ENCODE peak calls at places on chromosomes 3 and 15, in four cellular contexts. One of them, this sample, is unnamed.

GRCh38 chr15:60582370-60583036 is 103.6 kb upstream of the ICE2 start:
- DNase-seq in H1: no peak
- DNase-seq in K562: no peak
- DNase-seq in HepG2: peak
- DNase-seq in this sample: no peak

GRCh38 chr3:12461097-12461649 is 23.1 kb upstream of the TSEN2 start:
- DNase-seq in HepG2: no peak
- DNase-seq in K562: no peak
- DNase-seq in H1: no peak
- DNase-seq in this sample: no peak

GRCh38 chr3:181695661-181696491 is 15.8 kb upstream of the SOX2 start:
- DNase-seq in K562: no peak
- DNase-seq in H1: peak
- DNase-seq in HepG2: no peak
- DNase-seq in this sample: no peak

GRCh38 chr3:83093222-83093572 is 1331.8 kb upstream of the GBE1 start:
- DNase-seq in K562: no peak
- DNase-seq in HepG2: no peak
- DNase-seq in H1: no peak
- DNase-seq in this sample: no peak

GRCh38 chr15:92541197-92542190 is 114.1 kb downstream of the FAM174B start:
- DNase-seq in H1: peak
- DNase-seq in K562: no peak
- DNase-seq in HepG2: no peak
- DNase-seq in this sample: no peak

GRCh38 chr3:112101946-112102345 is 15.8 kb downstream of the C3orf52 start:
- DNase-seq in K562: no peak
- DNase-seq in H1: no peak
- DNase-seq in HepG2: no peak
- DNase-seq in this sample: no peak

GRCh38 chr3:18308096-18308495 is 117.0 kb downstream of the SATB1 start:
- DNase-seq in HepG2: no peak
- DNase-seq in H1: no peak
- DNase-seq in K562: no peak
- DNase-seq in this sample: no peak

GRCh38 chr3:115706311-115706829 is 83.1 kb downstream of the GAP43 start:
- DNase-seq in K562: no peak
- DNase-seq in H1: no peak
- DNase-seq in HepG2: peak
- DNase-seq in this sample: no peak

GRCh38 chr3:48268381-48268935 is 27.6 kb downstream of the ZNF589 start:
- DNase-seq in K562: no peak
- DNase-seq in HepG2: no peak
- DNase-seq in H1: no peak
- DNase-seq in this sample: peak

GRCh38 chr3:140508545-140508944 is 169.3 kb upstream of the TRIM42 start:
- DNase-seq in H1: no peak
- DNase-seq in K562: no peak
- DNase-seq in HepG2: no peak
- DNase-seq in this sample: no peak

GRCh38 chr3:140505876-140506275 is 172.0 kb upstream of the TRIM42 start:
- DNase-seq in H1: no peak
- DNase-seq in HepG2: no peak
- DNase-seq in K562: no peak
- DNase-seq in this sample: no peak

GRCh38 chr3:140501770-140502364 is 176.0 kb upstream of the TRIM42 start:
- DNase-seq in H1: no peak
- DNase-seq in K562: no peak
- DNase-seq in HepG2: no peak
- DNase-seq in this sample: no peak

GRCh38 chr3:140501054-140501769 is 176.7 kb upstream of the TRIM42 start:
- DNase-seq in HepG2: no peak
- DNase-seq in K562: no peak
- DNase-seq in H1: no peak
- DNase-seq in this sample: no peak

DNA sequence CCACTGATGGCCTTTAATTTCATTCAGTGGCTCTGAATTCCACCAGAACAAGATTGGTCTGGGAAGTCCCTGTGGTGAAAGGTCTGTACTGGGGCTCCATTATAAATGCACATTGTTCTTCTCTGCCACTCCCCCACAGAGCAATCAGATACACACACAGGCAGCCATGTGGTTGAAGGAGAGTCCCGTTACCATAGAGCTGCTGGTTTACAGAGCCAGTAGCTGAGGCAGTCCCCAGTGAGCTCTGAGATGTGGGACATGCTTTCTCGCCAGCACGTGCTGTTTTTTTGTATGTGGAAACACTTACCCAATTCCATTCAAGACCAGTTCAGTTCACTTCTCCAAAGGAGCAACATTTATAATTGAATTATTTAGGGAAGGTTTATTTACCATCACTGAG is 172.6 kb upstream of the TRIM42 start:
- DNase-seq in HepG2: no peak
- DNase-seq in K562: no peak
- DNase-seq in H1: no peak
- DNase-seq in this sample: peak
- TF ChIP-seq ATF2 in HepG2: no peak
- TF ChIP-seq ATF2 in K562: no peak
- TF ChIP-seq ATF2 in H1: no peak
- TF ChIP-seq ATF2 in this sample: no peak

DNA sequence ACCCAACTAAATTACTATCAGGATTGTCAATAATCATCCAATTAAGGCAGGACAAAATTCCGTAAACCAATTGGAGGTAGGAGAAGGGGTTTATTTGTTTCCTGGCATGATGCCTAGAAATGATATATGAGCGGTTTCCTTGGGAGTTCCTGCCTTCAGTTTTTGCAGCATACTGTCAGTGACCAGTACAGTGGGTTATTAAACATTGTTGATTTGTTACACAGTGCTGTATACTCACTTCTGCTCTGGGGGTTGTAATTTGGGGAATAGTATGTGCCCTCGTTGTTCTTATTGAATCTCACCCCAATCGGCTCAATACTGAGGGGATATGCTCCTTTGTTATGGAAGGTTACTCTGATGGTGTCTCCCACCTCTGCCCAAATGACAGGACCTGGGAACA is 22.2 kb downstream of the CP start:
- DNase-seq in K562: no peak
- DNase-seq in H1: no peak
- DNase-seq in HepG2: no peak
- DNase-seq in this sample: no peak
- H3K4me3 ChIP-seq in K562: no peak
- H3K4me3 ChIP-seq in H1: no peak
- H3K4me3 ChIP-seq in HepG2: no peak
- H3K4me3 ChIP-seq in this sample: no peak

DNA sequence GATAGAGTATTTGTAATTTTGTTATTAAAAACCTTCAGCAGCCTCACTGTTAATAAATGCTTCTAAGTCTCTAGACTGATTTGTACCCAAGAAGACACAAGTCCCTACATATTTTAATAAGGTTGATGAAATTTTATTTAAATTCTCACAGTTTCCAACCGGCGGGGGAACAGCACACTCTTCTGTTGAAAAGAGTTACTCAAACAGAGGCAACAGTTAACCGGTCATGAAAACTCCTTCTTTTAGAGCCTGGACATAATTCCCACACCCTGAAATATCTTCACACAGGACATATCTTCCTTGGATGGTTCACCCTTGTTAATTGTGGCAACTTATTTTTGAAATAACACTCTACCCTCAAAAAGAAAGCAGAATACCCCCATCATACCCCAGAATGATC is 278.8 kb downstream of the FOXP1 start:
- DNase-seq in K562: no peak
- DNase-seq in HepG2: peak
- DNase-seq in H1: no peak
- DNase-seq in this sample: no peak
- TF ChIP-seq ATF2 in K562: no peak
- TF ChIP-seq ATF2 in HepG2: no peak
- TF ChIP-seq ATF2 in H1: no peak
- TF ChIP-seq ATF2 in this sample: no peak

DNA sequence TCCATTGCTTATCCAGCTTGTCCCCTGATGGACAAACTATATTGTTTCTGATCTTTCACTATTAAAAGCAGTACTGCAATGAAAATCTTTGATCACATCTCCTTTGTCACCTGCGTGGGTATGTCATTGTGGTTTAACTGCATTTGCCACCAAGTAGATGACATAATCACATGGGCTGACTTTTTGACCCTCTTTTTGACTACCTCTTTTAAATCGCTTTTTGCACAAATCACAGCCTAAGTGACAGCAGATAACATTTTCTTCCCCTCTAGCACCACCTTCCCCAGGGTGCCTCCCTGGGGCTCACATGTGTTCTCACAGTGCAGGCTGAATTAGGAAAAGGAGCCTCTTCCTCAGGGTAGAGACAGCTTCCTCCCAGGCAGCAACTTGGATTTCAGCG is 1.1 kb upstream of the RBP1 start:
- DNase-seq in HepG2: no peak
- DNase-seq in H1: no peak
- DNase-seq in K562: no peak
- DNase-seq in this sample: no peak
- H3K4me3 ChIP-seq in HepG2: peak
- H3K4me3 ChIP-seq in H1: no peak
- H3K4me3 ChIP-seq in K562: no peak
- H3K4me3 ChIP-seq in this sample: no peak

GRCh38 chr3:14401692-14402303 is 608 bp upstream of the SLC6A6 start:
- DNase-seq in K562: no peak
- DNase-seq in HepG2: no peak
- DNase-seq in H1: no peak
- DNase-seq in this sample: no peak

GRCh38 chr3:14404396-14405119 is 2.2 kb downstream of the SLC6A6 start:
- DNase-seq in K562: peak
- DNase-seq in H1: no peak
- DNase-seq in HepG2: no peak
- DNase-seq in this sample: no peak

GRCh38 chr3:14402304-14402811 is at the start of gene SLC6A6:
- DNase-seq in HepG2: peak
- DNase-seq in K562: peak
- DNase-seq in H1: peak
- DNase-seq in this sample: peak

GRCh38 chr3:14405120-14405885 is 2.9 kb downstream of the SLC6A6 start:
- DNase-seq in HepG2: no peak
- DNase-seq in H1: no peak
- DNase-seq in K562: peak
- DNase-seq in this sample: no peak

DNA sequence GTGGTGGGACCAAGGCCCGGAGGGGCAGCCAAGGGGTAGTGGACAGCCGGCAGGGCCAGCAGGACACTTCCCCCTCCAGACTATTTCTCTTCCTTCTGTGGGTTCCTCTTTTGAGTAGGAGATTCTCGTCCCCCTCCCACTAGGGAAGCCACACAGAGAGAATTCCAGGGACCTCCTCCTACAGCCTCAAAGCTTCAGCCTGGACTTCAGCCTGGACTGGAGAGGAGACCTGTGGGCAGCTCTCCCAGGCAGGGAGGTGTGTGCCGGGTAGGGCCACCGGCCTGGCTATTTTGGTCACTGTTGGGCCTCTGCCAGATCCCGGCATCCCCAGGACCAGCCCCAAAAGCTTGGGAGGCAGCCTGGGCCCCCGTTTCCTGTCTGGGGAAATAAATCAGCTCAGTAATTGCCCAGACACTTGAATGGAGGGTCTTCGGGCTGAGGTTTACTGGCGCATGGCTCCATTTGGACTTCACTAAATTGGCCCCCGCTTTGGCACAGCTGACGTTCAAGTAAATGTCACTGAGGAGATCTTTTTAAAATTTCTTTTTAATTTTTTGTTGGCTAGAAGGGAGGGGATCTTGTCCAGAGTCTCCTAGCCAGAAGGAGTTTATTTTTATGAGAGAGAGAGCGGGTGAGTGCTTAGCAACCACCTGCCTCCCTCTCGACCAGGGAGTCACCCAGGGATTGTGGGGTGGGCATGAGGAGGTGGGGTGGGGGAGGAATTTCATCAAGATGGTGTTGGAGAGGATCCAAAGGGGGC is 1.4 kb downstream of the SLC6A6 start:
- DNase-seq in K562: peak
- DNase-seq in H1: no peak
- DNase-seq in HepG2: peak
- DNase-seq in this sample: no peak
- TF ChIP-seq ATF2 in K562: no peak
- TF ChIP-seq ATF2 in H1: no peak
- TF ChIP-seq ATF2 in HepG2: no peak
- TF ChIP-seq ATF2 in this sample: no peak

GRCh38 chr3:197006860-197007259 is 22.8 kb downstream of the MELTF start:
- DNase-seq in H1: no peak
- DNase-seq in K562: no peak
- DNase-seq in HepG2: no peak
- DNase-seq in this sample: no peak
- H3K4me3 ChIP-seq in H1: no peak
- H3K4me3 ChIP-seq in K562: no peak
- H3K4me3 ChIP-seq in HepG2: no peak
- H3K4me3 ChIP-seq in this sample: no peak

DNA sequence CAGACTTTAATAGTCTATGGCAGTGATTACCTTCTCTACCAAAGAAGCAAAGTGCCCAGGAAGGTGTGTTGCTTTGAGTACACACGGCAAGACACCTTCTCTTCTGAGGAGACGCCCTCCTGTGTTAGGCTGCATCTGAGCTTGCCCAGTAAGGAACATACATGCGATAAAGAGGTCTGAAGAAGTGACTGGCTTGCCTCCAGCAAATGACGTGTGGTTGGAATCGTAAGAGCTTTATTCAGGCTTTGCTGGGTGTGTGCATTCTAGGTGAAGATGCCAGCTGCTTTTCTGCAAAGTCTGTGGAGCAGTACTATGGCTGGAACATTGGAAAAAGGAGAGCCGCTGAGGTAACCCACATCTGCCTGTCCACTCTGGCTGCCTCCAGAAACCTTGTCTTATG is 22.4 kb downstream of the MAP6D1 start:
- DNase-seq in H1: no peak
- DNase-seq in K562: no peak
- DNase-seq in HepG2: no peak
- DNase-seq in this sample: no peak
- TF ChIP-seq ATF2 in H1: no peak
- TF ChIP-seq ATF2 in K562: no peak
- TF ChIP-seq ATF2 in HepG2: no peak
- TF ChIP-seq ATF2 in this sample: no peak

This sample was measured in GM12878.